ENCODE peak calls at places on chromosome 16, in ten cellular contexts. W, E, K, C, N, D, Z, Y, G and L are unnamed samples.

GRCh38 chr16:49350265-49351103 is 23.1 kb upstream of the C16orf78 start:
- DNase-seq in Y (peak), C (peak), G (peak), K (peak), E (peak), W (peak), N (no peak), Z (peak), D (no peak), L (no peak)

GRCh38 chr16:22075776-22076175 is 16.6 kb upstream of the VWA3A start:
- DNase-seq in D (no peak), K (no peak), N (no peak), Z (no peak), E (no peak), C (peak), Y (no peak), G (no peak), W (no peak), L (no peak)

GRCh38 chr16:20910781-20911321 is 10.3 kb downstream of the LYRM1 start:
- DNase-seq in W (no peak), Z (no peak), D (no peak), C (peak), E (peak), N (no peak), G (peak), K (no peak), Y (no peak), L (no peak)

GRCh38 chr16:28927815-28928214 is 2.8 kb upstream of the RABEP2 start:
- DNase-seq in Z (no peak), K (no peak), G (no peak), N (no peak), D (no peak), E (no peak), W (no peak), Y (no peak), C (no peak), L (no peak)

GRCh38 chr16:25210758-25211157 is 6.0 kb upstream of the AQP8 start:
- DNase-seq in N (peak), Z (no peak), E (peak), Y (no peak), W (no peak), D (no peak), C (peak), G (peak), K (no peak), L (no peak)

GRCh38 chr16:70608516-70608915 is 37.8 kb upstream of the IL34 start:
- DNase-seq in C (no peak), D (no peak), W (no peak), E (no peak), K (no peak), G (no peak), Y (no peak), Z (no peak), N (no peak), L (no peak)

GRCh38 chr16:79173101-79173500 is 427.4 kb downstream of the MAF start:
- DNase-seq in Y (no peak), C (no peak), K (no peak), N (no peak), G (no peak), W (no peak), E (no peak), D (no peak), Z (no peak), L (no peak)

GRCh38 chr16:69408451-69408850 is 16.0 kb upstream of the CYB5B start:
- DNase-seq in E (no peak), D (no peak), N (no peak), C (no peak), G (no peak), Y (no peak), W (peak), Z (no peak), K (no peak), L (no peak)

GRCh38 chr16:49496656-49497055 is 123.1 kb downstream of the C16orf78 start:
- DNase-seq in Y (no peak), E (no peak), K (no peak), D (no peak), Z (no peak), G (no peak), N (no peak), C (no peak), W (no peak), L (no peak)

GRCh38 chr16:85376292-85377095 is 236.6 kb upstream of the GSE1 start:
- DNase-seq in N (no peak), Z (no peak), Y (no peak), C (no peak), D (no peak), E (no peak), G (no peak), W (peak), K (no peak), L (no peak)

GRCh38 chr16:86751081-86752030 is 173.0 kb downstream of the FOXL1 start:
- DNase-seq in D (no peak), Z (no peak), Y (no peak), K (no peak), W (no peak), N (peak), G (peak), E (peak), C (peak), L (no peak)

GRCh38 chr16:87201777-87202176 is 115.4 kb downstream of the C16orf95 start:
- DNase-seq in C (no peak), N (no peak), W (no peak), Y (no peak), Z (no peak), K (no peak), D (no peak), E (peak), G (peak), L (no peak)

GRCh38 chr16:57999971-58000705 is at the start of gene ZNF319:
- DNase-seq in W (no peak), E (no peak), G (no peak), Y (no peak), K (peak), Z (peak), C (no peak), D (no peak), N (no peak), L (no peak)

GRCh38 chr16:24775455-24775854 is 46.0 kb downstream of the TNRC6A start:
- DNase-seq in E (peak), W (peak), N (no peak), Y (no peak), Z (no peak), K (no peak), D (no peak), G (no peak), C (peak), L (no peak)

GRCh38 chr16:10428433-10429168 is 42.7 kb downstream of the ATF7IP2 start:
- DNase-seq in Z (no peak), N (no peak), C (no peak), Y (no peak), W (no peak), K (no peak), G (no peak), D (no peak), E (no peak), L (no peak)

GRCh38 chr16:55682086-55682485 is 26.3 kb downstream of the SLC6A2 start:
- DNase-seq in N (no peak), Z (no peak), Y (no peak), W (no peak), D (no peak), E (no peak), K (no peak), G (no peak), C (no peak), L (no peak)

GRCh38 chr16:27096375-27096774 is 29.6 kb downstream of the C16orf82 start:
- DNase-seq in C (no peak), W (no peak), E (no peak), Z (no peak), Y (no peak), K (no peak), N (no peak), G (no peak), D (no peak), L (no peak)

GRCh38 chr16:74257061-74257460 is 39.6 kb upstream of the PSMD7 start:
- DNase-seq in E (no peak), D (no peak), Y (no peak), W (no peak), N (no peak), K (no peak), C (no peak), G (no peak), Z (no peak), L (no peak)

GRCh38 chr16:87012954-87013938 is 303.9 kb downstream of the C16orf95 start:
- DNase-seq in K (no peak), Y (no peak), N (no peak), G (no peak), D (no peak), C (no peak), W (no peak), Z (no peak), E (no peak), L (no peak)

GRCh38 chr16:49354991-49355390 is 18.6 kb upstream of the C16orf78 start:
- DNase-seq in Y (no peak), Z (no peak), N (no peak), W (no peak), K (no peak), G (no peak), C (no peak), E (no peak), D (no peak), L (no peak)

GRCh38 chr16:4693296-4693955 is at the start of gene NUDT16L1:
- DNase-seq in E (peak), D (peak), W (peak), N (peak), Y (peak), G (peak), K (peak), Z (peak), C (peak), L (peak)

GRCh38 chr16:14511798-14512131 is 118.3 kb downstream of the PARN start:
- DNase-seq in Z (no peak), N (no peak), D (no peak), E (no peak), Y (no peak), K (no peak), C (peak), G (no peak), W (no peak), L (no peak)

GRCh38 chr16:28826141-28826540 is 3.3 kb downstream of the ATXN2L start:
- DNase-seq in W (no peak), G (peak), K (no peak), N (no peak), C (peak), Z (no peak), Y (no peak), D (no peak), E (peak), L (no peak)

GRCh38 chr16:19559242-19559910 is 3.9 kb downstream of the VPS35L start:
- DNase-seq in Z (no peak), W (no peak), N (peak), K (peak), Y (peak), D (peak), E (peak), C (peak), G (peak), L (peak)

GRCh38 chr16:1335996-1336395 is 2.6 kb downstream of the BAIAP3 start:
- DNase-seq in C (no peak), E (no peak), W (no peak), Z (peak), G (no peak), Y (no peak), K (peak), N (no peak), D (no peak), L (no peak)

GRCh38 chr16:3696425-3697218 is 20.7 kb downstream of the TRAP1 start:
- DNase-seq in W (no peak), C (peak), E (peak), N (peak), G (peak), Y (no peak), Z (no peak), K (no peak), D (no peak), L (no peak)

GRCh38 chr16:2238396-2239230 is 2.4 kb downstream of the DNASE1L2 start:
- DNase-seq in E (no peak), D (no peak), Y (no peak), G (no peak), W (no peak), C (no peak), Z (no peak), K (peak), N (no peak), L (no peak)

GRCh38 chr16:10994571-10994970 is 50.2 kb downstream of the CLEC16A start:
- DNase-seq in G (no peak), C (no peak), N (no peak), Y (no peak), K (no peak), E (no peak), D (no peak), W (no peak), Z (no peak), L (no peak)

GRCh38 chr16:14002416-14002815 is 68.7 kb upstream of the MRTFB start:
- DNase-seq in D (no peak), Y (no peak), G (no peak), C (no peak), W (no peak), Z (no peak), N (no peak), K (no peak), E (no peak), L (no peak)

GRCh38 chr16:825298-826061 is 24.9 kb upstream of the GNG13 start:
- DNase-seq in Z (no peak), E (no peak), D (no peak), C (no peak), W (no peak), Y (no peak), K (no peak), G (no peak), N (no peak), L (no peak)

GRCh38 chr16:391885-392335 is 5.1 kb upstream of the NME4 start:
- DNase-seq in Z (peak), E (peak), C (peak), G (peak), Y (peak), N (peak), W (peak), D (no peak), K (peak), L (peak)

GRCh38 chr16:52799149-52799548 is 252.2 kb upstream of the TOX3 start:
- DNase-seq in C (no peak), D (no peak), E (no peak), Y (no peak), N (no peak), G (no peak), W (no peak), K (no peak), Z (no peak), L (no peak)

GRCh38 chr16:12646098-12646489 is 157.6 kb downstream of the CPPED1 start:
- DNase-seq in W (no peak), N (no peak), Z (no peak), C (no peak), Y (no peak), K (no peak), D (no peak), E (no peak), G (no peak), L (no peak)

GRCh38 chr16:12643034-12643455 is 160.6 kb downstream of the CPPED1 start:
- DNase-seq in C (no peak), G (no peak), K (no peak), W (no peak), Z (no peak), E (no peak), Y (no peak), N (no peak), D (no peak), L (no peak)

GRCh38 chr16:12651765-12652531 is 151.7 kb downstream of the CPPED1 start:
- DNase-seq in N (no peak), G (no peak), W (no peak), Z (no peak), Y (no peak), K (peak), E (no peak), C (no peak), D (no peak), L (no peak)

GRCh38 chr16:12649356-12649755 is 154.3 kb downstream of the CPPED1 start:
- DNase-seq in W (no peak), N (no peak), K (no peak), C (no peak), G (no peak), Z (no peak), D (no peak), Y (no peak), E (no peak), L (no peak)

DNA sequence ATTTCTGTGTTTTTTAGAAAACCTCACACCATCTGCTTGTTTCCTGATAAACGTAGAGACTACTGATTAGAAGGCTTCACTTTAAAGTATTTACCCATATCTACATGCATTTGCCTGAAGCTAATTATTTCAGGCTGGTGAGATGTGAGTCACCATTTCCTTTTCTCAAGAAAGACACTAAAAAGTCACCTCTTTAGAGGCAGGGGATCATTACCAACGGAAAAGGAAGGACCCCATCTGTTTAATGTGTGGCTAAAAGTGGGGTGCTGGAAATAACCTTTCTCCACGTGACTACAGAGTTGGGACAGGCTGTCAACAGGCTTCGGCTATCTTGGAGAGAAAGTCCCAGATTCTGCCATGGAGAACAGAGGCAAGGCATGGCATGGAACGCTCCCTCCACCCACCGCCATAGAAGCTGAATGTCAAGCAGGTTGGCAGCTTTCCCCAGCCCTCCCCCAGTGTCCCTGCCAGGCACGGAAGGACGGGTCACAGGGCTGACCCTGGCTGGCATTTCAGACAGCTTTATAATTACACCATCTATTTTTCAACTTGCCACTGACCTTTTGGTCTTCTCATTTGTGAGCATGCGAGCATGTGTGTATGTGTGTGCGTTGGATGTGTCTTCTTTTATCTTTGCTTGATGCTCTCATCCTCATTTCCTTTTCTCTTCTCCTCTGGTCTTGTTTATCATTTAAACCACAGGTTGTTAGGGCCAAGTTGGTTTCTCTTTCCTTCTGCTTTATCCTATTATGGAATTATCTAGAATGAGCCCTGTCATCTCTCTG is 157.0 kb downstream of the CPPED1 start:
- DNase-seq in W (no peak), K (no peak), E (peak), N (no peak), Z (no peak), Y (no peak), C (no peak), G (peak), D (no peak), L (peak)
- H3K27ac ChIP-seq in W (no peak), K (no peak), E (no peak), N (no peak), Z (no peak), Y (no peak), C (no peak), G (peak), D (no peak), L (peak)

GRCh38 chr16:63650550-63650949 is 1471.3 kb downstream of the CDH11 start:
- DNase-seq in N (no peak), E (no peak), Y (no peak), W (no peak), D (no peak), G (no peak), Z (no peak), C (no peak), K (no peak), L (no peak)
- H3K27ac ChIP-seq in N (no peak), E (no peak), Y (no peak), W (no peak), D (no peak), G (no peak), Z (no peak), C (no peak), K (no peak), L (no peak)

DNA sequence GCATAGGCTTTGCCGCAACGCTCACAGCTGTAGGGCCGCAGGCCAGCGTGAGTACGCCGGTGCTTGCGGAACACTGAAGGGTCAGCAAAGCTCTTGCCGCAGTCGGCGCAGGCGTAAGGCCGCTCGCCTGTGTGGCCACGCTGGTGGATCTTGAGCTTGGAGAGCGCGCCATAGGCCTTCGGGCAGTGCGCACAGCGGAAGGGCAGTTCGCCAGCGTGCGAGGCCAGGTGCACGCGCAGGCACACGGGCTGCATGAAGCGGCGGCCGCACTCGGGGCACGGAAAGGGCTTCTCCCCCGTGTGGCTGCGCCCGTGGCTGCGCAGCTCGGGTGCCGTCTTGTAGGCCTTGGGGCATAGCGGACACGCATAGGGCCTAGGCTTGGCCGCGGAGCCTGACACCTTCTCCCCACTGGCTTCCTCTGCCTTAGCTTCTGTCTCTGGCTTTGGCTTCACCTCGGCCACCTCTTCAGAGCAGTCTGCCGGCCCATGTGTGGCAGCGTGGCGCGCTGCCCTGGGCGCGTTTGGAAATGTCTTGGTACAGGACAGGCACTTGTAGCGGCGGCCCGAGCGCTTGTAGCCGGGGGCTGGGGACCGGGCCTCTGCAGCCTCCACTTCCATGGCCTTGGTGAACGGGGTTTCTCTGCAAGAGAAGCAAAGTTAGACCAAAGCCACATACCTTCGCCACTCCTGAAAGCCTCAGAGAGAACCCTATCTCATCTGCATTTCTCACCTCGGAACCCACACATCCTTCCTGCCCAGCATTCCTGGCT is 10.0 kb downstream of the ZNF668 start:
- DNase-seq in Z (no peak), G (no peak), W (no peak), N (no peak), K (no peak), C (no peak), Y (no peak), D (no peak), E (no peak), L (no peak)
- H3K27ac ChIP-seq in Z (no peak), G (peak), W (peak), N (peak), K (no peak), C (peak), Y (no peak), D (no peak), E (peak), L (no peak)

DNA sequence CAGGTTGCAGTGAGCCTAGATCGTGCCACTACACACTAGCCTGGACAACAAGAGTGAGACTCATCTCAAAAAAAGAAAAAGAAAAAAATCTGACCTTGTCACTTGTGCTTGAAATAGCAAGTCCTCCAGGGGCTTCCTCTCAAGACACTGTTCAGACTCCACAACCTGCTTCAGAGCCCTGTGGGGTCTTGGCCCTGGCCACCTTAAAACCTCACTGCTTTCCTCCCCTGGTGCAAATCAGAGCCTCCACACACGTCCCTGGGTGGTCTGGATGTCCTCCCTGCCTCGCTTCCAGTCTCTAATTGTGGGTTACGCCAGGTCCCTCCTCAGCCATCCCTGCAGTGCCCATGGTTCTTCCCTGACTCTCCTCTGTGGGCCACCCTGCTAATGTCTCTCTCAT is 4.7 kb downstream of the ACD start:
- DNase-seq in D (no peak), Y (no peak), C (no peak), K (no peak), W (no peak), E (no peak), Z (no peak), N (no peak), G (no peak), L (no peak)
- H3K27ac ChIP-seq in D (no peak), Y (no peak), C (no peak), K (no peak), W (no peak), E (no peak), Z (no peak), N (no peak), G (no peak), L (no peak)

GRCh38 chr16:67770371-67770991 is 35.9 kb downstream of the RANBP10 start:
- DNase-seq in Z (no peak), D (no peak), E (peak), Y (no peak), N (no peak), C (peak), W (no peak), G (peak), K (no peak), L (no peak)

GRCh38 chr16:67774457-67774853 is 31.9 kb downstream of the RANBP10 start:
- DNase-seq in G (no peak), Z (no peak), E (no peak), C (no peak), Y (no peak), N (no peak), W (no peak), K (no peak), D (no peak), L (no peak)

GRCh38 chr16:67773099-67773498 is 33.3 kb downstream of the RANBP10 start:
- DNase-seq in Y (no peak), W (peak), E (peak), D (no peak), G (peak), K (no peak), C (no peak), N (no peak), Z (no peak), L (no peak)

GRCh38 chr16:67775273-67775672 is 31.1 kb downstream of the RANBP10 start:
- DNase-seq in Y (no peak), E (no peak), G (no peak), W (no peak), C (no peak), N (no peak), Z (no peak), K (no peak), D (no peak), L (no peak)

GRCh38 chr16:67773569-67774456 is 32.5 kb downstream of the RANBP10 start:
- DNase-seq in E (peak), G (no peak), Y (no peak), Z (no peak), K (no peak), D (no peak), N (no peak), C (peak), W (no peak), L (no peak)
- H3K27ac ChIP-seq in E (no peak), G (no peak), Y (no peak), Z (no peak), K (peak), D (no peak), N (peak), C (no peak), W (no peak), L (no peak)

GRCh38 chr16:89063768-89064320 is 29.8 kb upstream of the ACSF3 start:
- DNase-seq in G (no peak), Z (no peak), N (no peak), Y (no peak), C (no peak), E (no peak), W (no peak), D (no peak), K (no peak), L (no peak)
- H3K27ac ChIP-seq in G (no peak), Z (no peak), N (no peak), Y (no peak), C (no peak), E (no peak), W (no peak), D (no peak), K (no peak), L (no peak)